ENCODE peak calls at places on chromosomes 3 and 15, in four cellular contexts. One of them, this sample, is unnamed.

GRCh38 chr3:144810150-144810549 is 838.5 kb downstream of the DIPK2A start:
- DNase-seq in lower lobe of right lung: no peak
- DNase-seq in IMR-90: no peak
- DNase-seq in stomach: no peak
- DNase-seq in this sample: no peak

GRCh38 chr3:177603137-177603603 is 405.9 kb upstream of the TBL1XR1 start:
- DNase-seq in lower lobe of right lung: no peak
- DNase-seq in stomach: no peak
- DNase-seq in IMR-90: no peak
- DNase-seq in this sample: no peak

GRCh38 chr3:38117748-38118420 is 19.0 kb downstream of the ACAA1 start:
- DNase-seq in IMR-90: peak; percentile 55
- DNase-seq in stomach: peak; percentile 73
- DNase-seq in lower lobe of right lung: peak; percentile 83
- DNase-seq in this sample: no peak

GRCh38 chr3:48473617-48473952 is 27.0 kb downstream of the ATRIP start:
- DNase-seq in lower lobe of right lung: no peak
- DNase-seq in stomach: no peak
- DNase-seq in IMR-90: no peak
- DNase-seq in this sample: no peak

GRCh38 chr3:43369404-43370345 is 83.3 kb downstream of the SNRK start:
- DNase-seq in stomach: no peak
- DNase-seq in lower lobe of right lung: no peak
- DNase-seq in IMR-90: no peak
- DNase-seq in this sample: no peak

GRCh38 chr15:89114974-89115373 is 26.7 kb downstream of the ABHD2 start:
- DNase-seq in lower lobe of right lung: no peak
- DNase-seq in IMR-90: peak; percentile 84
- DNase-seq in stomach: peak; percentile 51
- DNase-seq in this sample: no peak

GRCh38 chr3:35772364-35773009 is 133.2 kb downstream of the ARPP21 start:
- DNase-seq in IMR-90: no peak
- DNase-seq in lower lobe of right lung: no peak
- DNase-seq in stomach: no peak
- DNase-seq in this sample: no peak

GRCh38 chr3:38210141-38210757 is 44.9 kb downstream of the OXSR1 start:
- DNase-seq in IMR-90: no peak
- DNase-seq in lower lobe of right lung: no peak
- DNase-seq in stomach: no peak
- DNase-seq in this sample: no peak

GRCh38 chr15:87610366-87610765 is 646.2 kb downstream of the NTRK3 start:
- DNase-seq in lower lobe of right lung: no peak
- DNase-seq in stomach: no peak
- DNase-seq in IMR-90: peak; percentile 43
- DNase-seq in this sample: no peak

GRCh38 chr15:70741107-70741511 is 22.2 kb downstream of the UACA start:
- DNase-seq in stomach: peak; percentile 65
- DNase-seq in IMR-90: peak; percentile 90
- DNase-seq in lower lobe of right lung: no peak
- DNase-seq in this sample: peak; percentile 76

GRCh38 chr3:10116928-10117327 is 1.5 kb downstream of the BRK1 start:
- DNase-seq in lower lobe of right lung: no peak
- DNase-seq in stomach: no peak
- DNase-seq in IMR-90: no peak
- DNase-seq in this sample: no peak

GRCh38 chr15:35858707-35859106 is 312.7 kb upstream of the DPH6 start:
- DNase-seq in stomach: no peak
- DNase-seq in lower lobe of right lung: no peak
- DNase-seq in IMR-90: peak; percentile 5
- DNase-seq in this sample: no peak

GRCh38 chr15:80203361-80203885 is 48.6 kb downstream of the CTXND1 start:
- DNase-seq in lower lobe of right lung: no peak
- DNase-seq in stomach: no peak
- DNase-seq in IMR-90: no peak
- DNase-seq in this sample: no peak

GRCh38 chr3:62923092-62923491 is 47.9 kb upstream of the CADPS start:
- DNase-seq in stomach: no peak
- DNase-seq in lower lobe of right lung: no peak
- DNase-seq in IMR-90: no peak
- DNase-seq in this sample: no peak

GRCh38 chr3:153443961-153444360 is 281.9 kb downstream of the RAP2B start:
- DNase-seq in IMR-90: peak; percentile 1
- DNase-seq in lower lobe of right lung: no peak
- DNase-seq in stomach: no peak
- DNase-seq in this sample: peak; percentile 42

GRCh38 chr3:122688996-122689395 is 8.4 kb downstream of the PARP14 start:
- DNase-seq in lower lobe of right lung: no peak
- DNase-seq in IMR-90: no peak
- DNase-seq in stomach: no peak
- DNase-seq in this sample: no peak

GRCh38 chr3:67593761-67594234 is 60.6 kb downstream of the SUCLG2 start:
- DNase-seq in lower lobe of right lung: no peak
- DNase-seq in stomach: no peak
- DNase-seq in IMR-90: peak; percentile 11
- DNase-seq in this sample: no peak

GRCh38 chr3:194658477-194659242 is 13.3 kb downstream of the LSG1 start:
- DNase-seq in stomach: no peak
- DNase-seq in lower lobe of right lung: no peak
- DNase-seq in IMR-90: no peak
- DNase-seq in this sample: no peak

GRCh38 chr3:54427951-54428871 is 305.9 kb downstream of the CACNA2D3 start:
- DNase-seq in IMR-90: peak; percentile 76
- DNase-seq in stomach: peak; percentile 45
- DNase-seq in lower lobe of right lung: no peak
- DNase-seq in this sample: peak; percentile 63

GRCh38 chr3:197333901-197334639 is 35.7 kb upstream of the DLG1 start:
- DNase-seq in IMR-90: no peak
- DNase-seq in lower lobe of right lung: no peak
- DNase-seq in stomach: no peak
- DNase-seq in this sample: no peak

GRCh38 chr3:14623569-14624051 is 28.0 kb upstream of the CCDC174 start:
- DNase-seq in IMR-90: no peak
- DNase-seq in stomach: no peak
- DNase-seq in lower lobe of right lung: no peak
- DNase-seq in this sample: peak; percentile 95

GRCh38 chr3:29226709-29227108 is 54.2 kb upstream of the RBMS3 start:
- DNase-seq in lower lobe of right lung: no peak
- DNase-seq in stomach: no peak
- DNase-seq in IMR-90: peak; percentile 39
- DNase-seq in this sample: no peak

GRCh38 chr3:127079211-127079610 is 96.3 kb downstream of the PLXNA1 start:
- DNase-seq in stomach: no peak
- DNase-seq in IMR-90: no peak
- DNase-seq in lower lobe of right lung: peak; percentile 23
- DNase-seq in this sample: no peak

GRCh38 chr3:182392182-182392917 is 401.0 kb upstream of the ATP11B start:
- DNase-seq in IMR-90: no peak
- DNase-seq in lower lobe of right lung: no peak
- DNase-seq in stomach: no peak
- DNase-seq in this sample: no peak
- H3K4me3 ChIP-seq in IMR-90: no peak overlapping the region
- H3K4me3 ChIP-seq in lower lobe of right lung: no peak overlapping the region
- H3K4me3 ChIP-seq in stomach: no peak overlapping the region
- H3K4me3 ChIP-seq in this sample: no peak overlapping the region

GRCh38 chr15:31360843-31361763 is 34.5 kb downstream of the KLF13 start:
- DNase-seq in lower lobe of right lung: peak; percentile 79
- DNase-seq in stomach: peak; percentile 61
- DNase-seq in IMR-90: no peak
- DNase-seq in this sample: no peak
- TF ChIP-seq CTCF in lower lobe of right lung: no peak
- TF ChIP-seq CTCF in stomach: no peak
- TF ChIP-seq CTCF in IMR-90: no peak
- TF ChIP-seq CTCF in this sample: no peak

DNA sequence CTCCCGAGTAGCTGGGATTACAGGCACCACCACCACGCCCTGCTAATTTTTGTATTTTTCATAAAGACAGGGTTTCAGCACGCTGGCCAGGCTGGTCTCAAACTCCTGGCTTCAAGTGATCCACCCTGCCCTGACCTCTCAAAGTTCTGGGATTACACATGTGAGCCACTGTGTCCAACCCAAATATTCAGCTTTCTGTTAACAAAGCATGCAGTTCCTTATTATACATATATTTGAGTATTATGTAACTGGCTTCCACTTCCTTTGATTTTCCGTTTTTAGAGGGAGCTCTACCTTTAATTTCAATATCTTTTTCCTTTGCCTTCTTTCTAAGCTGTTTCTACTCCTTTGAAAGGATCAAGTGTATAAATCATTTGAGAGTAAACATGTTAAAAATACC is 26.2 kb downstream of the TSC22D2 start:
- DNase-seq in lower lobe of right lung: no peak
- DNase-seq in IMR-90: no peak
- DNase-seq in stomach: no peak
- DNase-seq in this sample: no peak
- H3K4me3 ChIP-seq in lower lobe of right lung: no peak overlapping the region
- H3K4me3 ChIP-seq in IMR-90: no peak overlapping the region
- H3K4me3 ChIP-seq in stomach: no peak overlapping the region
- H3K4me3 ChIP-seq in this sample: no peak overlapping the region

GRCh38 chr3:64832098-64832497 is 144.3 kb upstream of the ADAMTS9 start:
- DNase-seq in lower lobe of right lung: no peak
- DNase-seq in stomach: no peak
- DNase-seq in IMR-90: no peak
- DNase-seq in this sample: no peak

GRCh38 chr3:64836097-64836496 is 148.3 kb upstream of the ADAMTS9 start:
- DNase-seq in stomach: no peak
- DNase-seq in IMR-90: no peak
- DNase-seq in lower lobe of right lung: no peak
- DNase-seq in this sample: no peak

GRCh38 chr3:64838150-64838735 is 150.4 kb upstream of the ADAMTS9 start:
- DNase-seq in IMR-90: no peak
- DNase-seq in stomach: no peak
- DNase-seq in lower lobe of right lung: no peak
- DNase-seq in this sample: no peak

DNA sequence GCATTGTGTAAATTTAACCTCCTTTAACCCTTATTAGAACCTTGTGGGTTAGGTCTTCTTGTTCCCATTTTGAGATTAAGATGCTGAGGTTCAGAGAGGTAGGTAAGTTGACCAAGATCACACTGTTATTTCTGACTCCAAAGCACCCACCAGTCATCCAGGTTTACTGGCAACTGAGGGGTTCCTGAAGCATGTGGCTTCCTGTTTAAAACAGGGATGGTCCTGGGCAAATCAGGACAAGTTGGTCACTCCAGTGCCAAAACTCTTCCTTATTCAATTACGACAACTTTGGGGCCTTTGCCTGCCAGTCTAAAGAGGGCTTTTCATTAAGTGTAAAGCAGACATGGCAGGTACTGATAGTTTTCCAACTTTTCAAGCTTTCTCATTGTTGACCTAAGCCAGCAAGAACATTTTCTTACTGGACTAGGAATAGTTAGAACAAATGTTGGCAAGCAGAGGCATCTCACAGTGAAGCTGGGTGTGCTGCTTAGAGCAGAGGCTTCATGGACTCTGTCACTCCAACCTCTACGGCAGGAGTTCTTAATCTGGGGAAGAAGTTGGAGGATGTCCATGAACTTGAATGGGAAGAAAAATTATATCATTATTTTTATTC is 149.4 kb upstream of the ADAMTS9 start:
- DNase-seq in IMR-90: no peak
- DNase-seq in stomach: no peak
- DNase-seq in lower lobe of right lung: no peak
- DNase-seq in this sample: no peak
- TF ChIP-seq CTCF in IMR-90: no peak
- TF ChIP-seq CTCF in stomach: no peak
- TF ChIP-seq CTCF in lower lobe of right lung: no peak
- TF ChIP-seq CTCF in this sample: no peak

GRCh38 chr15:77370580-77370979 is 49.3 kb downstream of the PEAK1 start:
- DNase-seq in IMR-90: peak; percentile 34
- DNase-seq in lower lobe of right lung: no peak
- DNase-seq in stomach: no peak
- DNase-seq in this sample: no peak
- H3K4me3 ChIP-seq in IMR-90: no peak overlapping the region
- H3K4me3 ChIP-seq in lower lobe of right lung: no peak overlapping the region
- H3K4me3 ChIP-seq in stomach: no peak overlapping the region
- H3K4me3 ChIP-seq in this sample: no peak overlapping the region

GRCh38 chr15:42920281-42921048 is at the start of gene TTBK2:
- DNase-seq in lower lobe of right lung: peak; percentile 98
- DNase-seq in stomach: peak; percentile 98
- DNase-seq in IMR-90: peak; percentile 99
- DNase-seq in this sample: peak; percentile 96
- TF ChIP-seq CTCF in lower lobe of right lung: peak; percentile 40
- TF ChIP-seq CTCF in stomach: peak; percentile 39
- TF ChIP-seq CTCF in IMR-90: peak; percentile 20
- TF ChIP-seq CTCF in this sample: no peak

GRCh38 chr3:25432191-25432720 is 4.2 kb downstream of the RARB start:
- DNase-seq in stomach: no peak
- DNase-seq in lower lobe of right lung: no peak
- DNase-seq in IMR-90: no peak
- DNase-seq in this sample: no peak
- H3K4me3 ChIP-seq in stomach: peak overlapping the region; percentile 56
- H3K4me3 ChIP-seq in lower lobe of right lung: peak overlapping the region; percentile 60
- H3K4me3 ChIP-seq in IMR-90: no peak overlapping the region
- H3K4me3 ChIP-seq in this sample: no peak overlapping the region